ENCODE peak calls at places on chromosomes 16 and 17, in four cellular contexts. W, L, Y and Q are unnamed samples.

GRCh38 chr17:77493901-77494663 is 353.3 kb downstream of the SEC14L1 start:
- DNase-seq in Y (no peak), L (no peak), W (peak), Q (no peak)

GRCh38 chr17:17525956-17526355 is 29.8 kb upstream of the RASD1 start:
- DNase-seq in Y (no peak), W (peak), L (no peak), Q (no peak)

GRCh38 chr17:32142857-32143524 is 689 bp downstream of the RHOT1 start:
- DNase-seq in Y (peak), W (peak), L (peak), Q (no peak)

GRCh38 chr17:29588561-29589411 is 662 bp downstream of the GIT1 start:
- DNase-seq in W (peak), Y (no peak), L (no peak), Q (no peak)

GRCh38 chr16:69323428-69323827 is 7.0 kb downstream of the PDF start:
- DNase-seq in W (no peak), Y (no peak), L (no peak), Q (no peak)

GRCh38 chr17:82534401-82534812 is 14.9 kb downstream of the FOXK2 start:
- DNase-seq in L (no peak), W (peak), Y (no peak), Q (no peak)

GRCh38 chr17:46837521-46837920 is 13.9 kb upstream of the WNT9B start:
- DNase-seq in L (no peak), W (no peak), Y (no peak), Q (no peak)

GRCh38 chr17:50155115-50155819 is 4.8 kb upstream of the PPP1R9B start:
- DNase-seq in W (no peak), Y (no peak), L (no peak), Q (no peak)

GRCh38 chr17:49121696-49122292 is 10.8 kb upstream of the B4GALNT2 start:
- DNase-seq in W (no peak), L (no peak), Y (no peak), Q (no peak)

GRCh38 chr17:59829217-59830006 is 63.3 kb downstream of the TUBD1 start:
- DNase-seq in L (peak), W (no peak), Y (peak), Q (peak)

GRCh38 chr17:17343896-17344506 is 40.8 kb downstream of the NT5M start:
- DNase-seq in Y (no peak), W (peak), L (no peak), Q (no peak)

GRCh38 chr17:74042744-74043486 is 160.6 kb upstream of the RPL38 start:
- DNase-seq in Y (peak), W (no peak), L (peak), Q (peak)

GRCh38 chr17:33086878-33087277 is 95.2 kb downstream of the SPACA3 start:
- DNase-seq in Y (no peak), W (no peak), L (no peak), Q (no peak)

GRCh38 chr16:66167564-66168291 is 198.8 kb upstream of the CDH5 start:
- DNase-seq in W (no peak), Y (no peak), L (no peak), Q (no peak)

GRCh38 chr16:58331024-58331707 is 36.3 kb upstream of the PRSS54 start:
- DNase-seq in W (no peak), Y (no peak), L (no peak), Q (no peak)

GRCh38 chr17:6546069-6546718 is 10.2 kb downstream of the PITPNM3 start:
- DNase-seq in W (no peak), Y (no peak), L (no peak), Q (no peak)

GRCh38 chr17:75308732-75309629 is 19.7 kb upstream of the SLC25A19 start:
- DNase-seq in L (no peak), W (peak), Y (no peak), Q (no peak)

GRCh38 chr16:89786474-89787364 is 29.7 kb downstream of the FANCA start:
- DNase-seq in Y (no peak), W (no peak), L (no peak), Q (no peak)

GRCh38 chr17:59746849-59747445 is 39.5 kb downstream of the VMP1 start:
- DNase-seq in W (no peak), Y (peak), L (peak), Q (no peak)